ENCODE peak calls at places on chromosomes 6 and 20, in nine cellular contexts. One of them, this sample, is unnamed.

GRCh38 chr20:44035924-44036323 is 121.3 kb downstream of the TOX2 start:
- DNase-seq in neural progenitor cell: no peak
- DNase-seq in activated naive CD4-positive, alpha-beta T cell treated with anti-CD3 and anti-CD28 coated beads for 36 hours: no peak
- DNase-seq in CD8-positive, alpha-beta memory T cell: no peak
- DNase-seq in transverse colon: no peak
- DNase-seq in NCI-H524: no peak
- DNase-seq in tibial artery: no peak
- DNase-seq in PC-9: no peak
- DNase-seq in HS-5: no peak
- DNase-seq in this sample: no peak

GRCh38 chr6:113634352-113635163 is 222.6 kb upstream of the MARCKS start:
- DNase-seq in tibial artery: no peak
- DNase-seq in HS-5: no peak
- DNase-seq in NCI-H524: no peak
- DNase-seq in PC-9: peak
- DNase-seq in neural progenitor cell: no peak
- DNase-seq in CD8-positive, alpha-beta memory T cell: no peak
- DNase-seq in transverse colon: no peak
- DNase-seq in activated naive CD4-positive, alpha-beta T cell treated with anti-CD3 and anti-CD28 coated beads for 36 hours: no peak
- DNase-seq in this sample: no peak

GRCh38 chr6:166277892-166278578 is 30.2 kb downstream of the PRR18 start:
- DNase-seq in tibial artery: no peak
- DNase-seq in activated naive CD4-positive, alpha-beta T cell treated with anti-CD3 and anti-CD28 coated beads for 36 hours: no peak
- DNase-seq in NCI-H524: no peak
- DNase-seq in neural progenitor cell: no peak
- DNase-seq in transverse colon: no peak
- DNase-seq in CD8-positive, alpha-beta memory T cell: no peak
- DNase-seq in PC-9: no peak
- DNase-seq in HS-5: no peak
- DNase-seq in this sample: no peak

GRCh38 chr20:37901667-37902503 is 1.0 kb upstream of the VSTM2L start:
- DNase-seq in NCI-H524: peak
- DNase-seq in HS-5: no peak
- DNase-seq in activated naive CD4-positive, alpha-beta T cell treated with anti-CD3 and anti-CD28 coated beads for 36 hours: peak
- DNase-seq in transverse colon: no peak
- DNase-seq in PC-9: no peak
- DNase-seq in CD8-positive, alpha-beta memory T cell: no peak
- DNase-seq in neural progenitor cell: peak
- DNase-seq in tibial artery: no peak
- DNase-seq in this sample: peak

GRCh38 chr6:3656076-3656475 is 95.4 kb downstream of the PXDC1 start:
- DNase-seq in activated naive CD4-positive, alpha-beta T cell treated with anti-CD3 and anti-CD28 coated beads for 36 hours: no peak
- DNase-seq in CD8-positive, alpha-beta memory T cell: no peak
- DNase-seq in PC-9: no peak
- DNase-seq in neural progenitor cell: no peak
- DNase-seq in tibial artery: no peak
- DNase-seq in transverse colon: no peak
- DNase-seq in HS-5: no peak
- DNase-seq in NCI-H524: no peak
- DNase-seq in this sample: no peak

GRCh38 chr20:48609491-48609978 is 218.3 kb downstream of the PREX1 start:
- DNase-seq in PC-9: no peak
- DNase-seq in activated naive CD4-positive, alpha-beta T cell treated with anti-CD3 and anti-CD28 coated beads for 36 hours: no peak
- DNase-seq in tibial artery: no peak
- DNase-seq in neural progenitor cell: no peak
- DNase-seq in transverse colon: no peak
- DNase-seq in HS-5: no peak
- DNase-seq in CD8-positive, alpha-beta memory T cell: peak
- DNase-seq in NCI-H524: no peak
- DNase-seq in this sample: no peak

GRCh38 chr20:38117635-38118034 is 47.4 kb downstream of the TGM2 start:
- DNase-seq in neural progenitor cell: no peak
- DNase-seq in activated naive CD4-positive, alpha-beta T cell treated with anti-CD3 and anti-CD28 coated beads for 36 hours: no peak
- DNase-seq in transverse colon: no peak
- DNase-seq in tibial artery: no peak
- DNase-seq in PC-9: peak
- DNase-seq in NCI-H524: no peak
- DNase-seq in HS-5: peak
- DNase-seq in CD8-positive, alpha-beta memory T cell: no peak
- DNase-seq in this sample: no peak

GRCh38 chr6:83633149-83633548 is 75.8 kb downstream of the SNAP91 start:
- DNase-seq in NCI-H524: no peak
- DNase-seq in CD8-positive, alpha-beta memory T cell: no peak
- DNase-seq in transverse colon: no peak
- DNase-seq in HS-5: no peak
- DNase-seq in PC-9: no peak
- DNase-seq in activated naive CD4-positive, alpha-beta T cell treated with anti-CD3 and anti-CD28 coated beads for 36 hours: no peak
- DNase-seq in neural progenitor cell: no peak
- DNase-seq in tibial artery: no peak
- DNase-seq in this sample: no peak

GRCh38 chr6:116229287-116229913 is 24.5 kb downstream of the TSPYL4 start:
- DNase-seq in tibial artery: peak
- DNase-seq in activated naive CD4-positive, alpha-beta T cell treated with anti-CD3 and anti-CD28 coated beads for 36 hours: peak
- DNase-seq in CD8-positive, alpha-beta memory T cell: no peak
- DNase-seq in HS-5: no peak
- DNase-seq in PC-9: no peak
- DNase-seq in NCI-H524: no peak
- DNase-seq in neural progenitor cell: peak
- DNase-seq in transverse colon: peak
- DNase-seq in this sample: peak

GRCh38 chr6:107124934-107125348 is 9.6 kb upstream of the BEND3 start:
- DNase-seq in NCI-H524: no peak
- DNase-seq in tibial artery: no peak
- DNase-seq in PC-9: no peak
- DNase-seq in CD8-positive, alpha-beta memory T cell: no peak
- DNase-seq in activated naive CD4-positive, alpha-beta T cell treated with anti-CD3 and anti-CD28 coated beads for 36 hours: no peak
- DNase-seq in neural progenitor cell: peak
- DNase-seq in HS-5: no peak
- DNase-seq in transverse colon: peak
- DNase-seq in this sample: no peak

GRCh38 chr6:26592649-26593048 is 4.1 kb upstream of the ABT1 start:
- DNase-seq in PC-9: no peak
- DNase-seq in HS-5: no peak
- DNase-seq in neural progenitor cell: no peak
- DNase-seq in CD8-positive, alpha-beta memory T cell: no peak
- DNase-seq in NCI-H524: peak
- DNase-seq in transverse colon: no peak
- DNase-seq in tibial artery: no peak
- DNase-seq in activated naive CD4-positive, alpha-beta T cell treated with anti-CD3 and anti-CD28 coated beads for 36 hours: no peak
- DNase-seq in this sample: no peak

GRCh38 chr20:17513956-17514355 is 17.2 kb downstream of the BFSP1 start:
- DNase-seq in PC-9: no peak
- DNase-seq in activated naive CD4-positive, alpha-beta T cell treated with anti-CD3 and anti-CD28 coated beads for 36 hours: no peak
- DNase-seq in tibial artery: no peak
- DNase-seq in CD8-positive, alpha-beta memory T cell: no peak
- DNase-seq in HS-5: no peak
- DNase-seq in transverse colon: no peak
- DNase-seq in NCI-H524: no peak
- DNase-seq in neural progenitor cell: no peak
- DNase-seq in this sample: no peak

GRCh38 chr6:21599074-21599639 is 5.6 kb downstream of the SOX4 start:
- DNase-seq in PC-9: no peak
- DNase-seq in activated naive CD4-positive, alpha-beta T cell treated with anti-CD3 and anti-CD28 coated beads for 36 hours: no peak
- DNase-seq in CD8-positive, alpha-beta memory T cell: no peak
- DNase-seq in tibial artery: no peak
- DNase-seq in neural progenitor cell: no peak
- DNase-seq in HS-5: no peak
- DNase-seq in NCI-H524: no peak
- DNase-seq in transverse colon: no peak
- DNase-seq in this sample: no peak

GRCh38 chr20:62056377-62056776 is 9.3 kb downstream of the TAF4 start:
- DNase-seq in NCI-H524: no peak
- DNase-seq in tibial artery: no peak
- DNase-seq in neural progenitor cell: no peak
- DNase-seq in PC-9: no peak
- DNase-seq in HS-5: no peak
- DNase-seq in CD8-positive, alpha-beta memory T cell: no peak
- DNase-seq in transverse colon: no peak
- DNase-seq in activated naive CD4-positive, alpha-beta T cell treated with anti-CD3 and anti-CD28 coated beads for 36 hours: no peak
- DNase-seq in this sample: no peak

GRCh38 chr6:131532476-131533108 is 40.4 kb upstream of the ARG1 start:
- DNase-seq in transverse colon: no peak
- DNase-seq in neural progenitor cell: no peak
- DNase-seq in CD8-positive, alpha-beta memory T cell: no peak
- DNase-seq in activated naive CD4-positive, alpha-beta T cell treated with anti-CD3 and anti-CD28 coated beads for 36 hours: peak
- DNase-seq in PC-9: no peak
- DNase-seq in HS-5: peak
- DNase-seq in tibial artery: no peak
- DNase-seq in NCI-H524: no peak
- DNase-seq in this sample: no peak

GRCh38 chr20:4593149-4593525 is 128.6 kb upstream of the PRND start:
- DNase-seq in NCI-H524: no peak
- DNase-seq in neural progenitor cell: no peak
- DNase-seq in HS-5: no peak
- DNase-seq in tibial artery: no peak
- DNase-seq in transverse colon: no peak
- DNase-seq in PC-9: no peak
- DNase-seq in CD8-positive, alpha-beta memory T cell: no peak
- DNase-seq in activated naive CD4-positive, alpha-beta T cell treated with anti-CD3 and anti-CD28 coated beads for 36 hours: no peak
- DNase-seq in this sample: no peak

GRCh38 chr6:16964553-16965499 is 137.0 kb upstream of the STMND1 start:
- DNase-seq in HS-5: no peak
- DNase-seq in NCI-H524: peak
- DNase-seq in transverse colon: peak
- DNase-seq in PC-9: peak
- DNase-seq in CD8-positive, alpha-beta memory T cell: peak
- DNase-seq in tibial artery: peak
- DNase-seq in neural progenitor cell: peak
- DNase-seq in activated naive CD4-positive, alpha-beta T cell treated with anti-CD3 and anti-CD28 coated beads for 36 hours: peak
- DNase-seq in this sample: peak

GRCh38 chr6:46638650-46639049 is 14.0 kb downstream of the CYP39A1 start:
- DNase-seq in neural progenitor cell: no peak
- DNase-seq in activated naive CD4-positive, alpha-beta T cell treated with anti-CD3 and anti-CD28 coated beads for 36 hours: no peak
- DNase-seq in HS-5: no peak
- DNase-seq in tibial artery: no peak
- DNase-seq in PC-9: peak
- DNase-seq in transverse colon: no peak
- DNase-seq in NCI-H524: no peak
- DNase-seq in CD8-positive, alpha-beta memory T cell: no peak
- DNase-seq in this sample: no peak

GRCh38 chr6:74166849-74167248 is 470.8 kb downstream of the CD109 start:
- DNase-seq in NCI-H524: no peak
- DNase-seq in activated naive CD4-positive, alpha-beta T cell treated with anti-CD3 and anti-CD28 coated beads for 36 hours: no peak
- DNase-seq in tibial artery: no peak
- DNase-seq in CD8-positive, alpha-beta memory T cell: no peak
- DNase-seq in PC-9: no peak
- DNase-seq in neural progenitor cell: no peak
- DNase-seq in transverse colon: no peak
- DNase-seq in HS-5: no peak
- DNase-seq in this sample: no peak

GRCh38 chr6:5303711-5304110 is 42.4 kb downstream of the FARS2 start:
- DNase-seq in activated naive CD4-positive, alpha-beta T cell treated with anti-CD3 and anti-CD28 coated beads for 36 hours: no peak
- DNase-seq in neural progenitor cell: no peak
- DNase-seq in CD8-positive, alpha-beta memory T cell: no peak
- DNase-seq in HS-5: no peak
- DNase-seq in NCI-H524: no peak
- DNase-seq in PC-9: no peak
- DNase-seq in tibial artery: no peak
- DNase-seq in transverse colon: no peak
- DNase-seq in this sample: no peak

GRCh38 chr20:43691928-43692524 is 25.1 kb downstream of the MYBL2 start:
- DNase-seq in neural progenitor cell: peak
- DNase-seq in activated naive CD4-positive, alpha-beta T cell treated with anti-CD3 and anti-CD28 coated beads for 36 hours: peak
- DNase-seq in PC-9: peak
- DNase-seq in HS-5: no peak
- DNase-seq in NCI-H524: peak
- DNase-seq in tibial artery: no peak
- DNase-seq in CD8-positive, alpha-beta memory T cell: peak
- DNase-seq in transverse colon: peak
- DNase-seq in this sample: no peak

GRCh38 chr6:161137839-161138544 is 135.9 kb downstream of the AGPAT4 start:
- DNase-seq in activated naive CD4-positive, alpha-beta T cell treated with anti-CD3 and anti-CD28 coated beads for 36 hours: no peak
- DNase-seq in transverse colon: no peak
- DNase-seq in NCI-H524: no peak
- DNase-seq in neural progenitor cell: no peak
- DNase-seq in HS-5: no peak
- DNase-seq in PC-9: no peak
- DNase-seq in CD8-positive, alpha-beta memory T cell: no peak
- DNase-seq in tibial artery: no peak
- DNase-seq in this sample: no peak

GRCh38 chr6:156869986-156870398 is 92.8 kb downstream of the ARID1B start:
- DNase-seq in PC-9: no peak
- DNase-seq in transverse colon: no peak
- DNase-seq in activated naive CD4-positive, alpha-beta T cell treated with anti-CD3 and anti-CD28 coated beads for 36 hours: no peak
- DNase-seq in tibial artery: no peak
- DNase-seq in CD8-positive, alpha-beta memory T cell: no peak
- DNase-seq in HS-5: no peak
- DNase-seq in neural progenitor cell: peak
- DNase-seq in NCI-H524: no peak
- DNase-seq in this sample: no peak

GRCh38 chr6:36625161-36625919 is 31.2 kb downstream of the SRSF3 start:
- DNase-seq in CD8-positive, alpha-beta memory T cell: no peak
- DNase-seq in NCI-H524: peak
- DNase-seq in HS-5: no peak
- DNase-seq in activated naive CD4-positive, alpha-beta T cell treated with anti-CD3 and anti-CD28 coated beads for 36 hours: no peak
- DNase-seq in PC-9: no peak
- DNase-seq in neural progenitor cell: peak
- DNase-seq in tibial artery: peak
- DNase-seq in transverse colon: peak
- DNase-seq in this sample: no peak

GRCh38 chr6:49839957-49840356 is 26.4 kb downstream of the CRISP1 start:
- DNase-seq in NCI-H524: no peak
- DNase-seq in HS-5: no peak
- DNase-seq in transverse colon: no peak
- DNase-seq in tibial artery: no peak
- DNase-seq in activated naive CD4-positive, alpha-beta T cell treated with anti-CD3 and anti-CD28 coated beads for 36 hours: no peak
- DNase-seq in PC-9: no peak
- DNase-seq in neural progenitor cell: no peak
- DNase-seq in CD8-positive, alpha-beta memory T cell: no peak
- DNase-seq in this sample: no peak

GRCh38 chr20:41738584-41739193 is 120.5 kb upstream of the CHD6 start:
- DNase-seq in neural progenitor cell: peak
- DNase-seq in tibial artery: peak
- DNase-seq in CD8-positive, alpha-beta memory T cell: no peak
- DNase-seq in PC-9: no peak
- DNase-seq in activated naive CD4-positive, alpha-beta T cell treated with anti-CD3 and anti-CD28 coated beads for 36 hours: peak
- DNase-seq in HS-5: no peak
- DNase-seq in transverse colon: peak
- DNase-seq in NCI-H524: peak
- DNase-seq in this sample: peak

GRCh38 chr20:45406260-45407066 is 1.6 kb upstream of the DBNDD2 start:
- DNase-seq in CD8-positive, alpha-beta memory T cell: peak
- DNase-seq in HS-5: no peak
- DNase-seq in NCI-H524: no peak
- DNase-seq in tibial artery: peak
- DNase-seq in neural progenitor cell: peak
- DNase-seq in PC-9: peak
- DNase-seq in transverse colon: peak
- DNase-seq in activated naive CD4-positive, alpha-beta T cell treated with anti-CD3 and anti-CD28 coated beads for 36 hours: peak
- DNase-seq in this sample: no peak

GRCh38 chr20:50750145-50750671 is 18.8 kb downstream of the PARD6B start:
- DNase-seq in transverse colon: no peak
- DNase-seq in NCI-H524: no peak
- DNase-seq in neural progenitor cell: no peak
- DNase-seq in PC-9: no peak
- DNase-seq in HS-5: no peak
- DNase-seq in CD8-positive, alpha-beta memory T cell: no peak
- DNase-seq in tibial artery: no peak
- DNase-seq in activated naive CD4-positive, alpha-beta T cell treated with anti-CD3 and anti-CD28 coated beads for 36 hours: no peak
- DNase-seq in this sample: no peak

GRCh38 chr6:158628542-158628941 is 16.0 kb downstream of the DYNLT1 start:
- DNase-seq in NCI-H524: no peak
- DNase-seq in neural progenitor cell: no peak
- DNase-seq in HS-5: no peak
- DNase-seq in tibial artery: no peak
- DNase-seq in PC-9: no peak
- DNase-seq in activated naive CD4-positive, alpha-beta T cell treated with anti-CD3 and anti-CD28 coated beads for 36 hours: no peak
- DNase-seq in CD8-positive, alpha-beta memory T cell: peak
- DNase-seq in transverse colon: no peak
- DNase-seq in this sample: no peak

GRCh38 chr6:88761237-88762031 is 202.0 kb downstream of the RNGTT start:
- DNase-seq in NCI-H524: no peak
- DNase-seq in neural progenitor cell: peak
- DNase-seq in transverse colon: no peak
- DNase-seq in HS-5: no peak
- DNase-seq in PC-9: no peak
- DNase-seq in CD8-positive, alpha-beta memory T cell: no peak
- DNase-seq in tibial artery: no peak
- DNase-seq in activated naive CD4-positive, alpha-beta T cell treated with anti-CD3 and anti-CD28 coated beads for 36 hours: peak
- DNase-seq in this sample: no peak

GRCh38 chr20:43492101-43492500 is 15.4 kb upstream of the L3MBTL1 start:
- DNase-seq in NCI-H524: no peak
- DNase-seq in neural progenitor cell: no peak
- DNase-seq in tibial artery: no peak
- DNase-seq in HS-5: no peak
- DNase-seq in activated naive CD4-positive, alpha-beta T cell treated with anti-CD3 and anti-CD28 coated beads for 36 hours: no peak
- DNase-seq in transverse colon: no peak
- DNase-seq in PC-9: peak
- DNase-seq in CD8-positive, alpha-beta memory T cell: no peak
- DNase-seq in this sample: no peak